ENCODE peak calls at places on chromosomes 7 and 10, in six cellular contexts. One of them, this sample, is unnamed.

GRCh38 chr7:99109108-99110051 is 34.5 kb downstream of the SMURF1 start:
- DNase-seq in left ventricle myocardium inferior: peak
- DNase-seq in colonic mucosa: no peak
- DNase-seq in foreskin fibroblast: no peak
- DNase-seq in OCI-LY7: no peak
- DNase-seq in heart right ventricle: peak
- DNase-seq in this sample: no peak

GRCh38 chr7:103990991-103991390 is 1.5 kb upstream of the RELN start:
- DNase-seq in left ventricle myocardium inferior: no peak
- DNase-seq in colonic mucosa: no peak
- DNase-seq in foreskin fibroblast: no peak
- DNase-seq in OCI-LY7: no peak
- DNase-seq in heart right ventricle: no peak
- DNase-seq in this sample: no peak

GRCh38 chr10:12811725-12812310 is 189.7 kb downstream of the CCDC3 start:
- DNase-seq in left ventricle myocardium inferior: no peak
- DNase-seq in colonic mucosa: no peak
- DNase-seq in foreskin fibroblast: no peak
- DNase-seq in OCI-LY7: no peak
- DNase-seq in heart right ventricle: no peak
- DNase-seq in this sample: no peak

GRCh38 chr7:85316489-85316888 is 129.6 kb upstream of the SEMA3D start:
- DNase-seq in left ventricle myocardium inferior: no peak
- DNase-seq in colonic mucosa: no peak
- DNase-seq in foreskin fibroblast: no peak
- DNase-seq in OCI-LY7: no peak
- DNase-seq in heart right ventricle: no peak
- DNase-seq in this sample: no peak

GRCh38 chr10:98371421-98371820 is 43.6 kb downstream of the PYROXD2 start:
- DNase-seq in left ventricle myocardium inferior: no peak
- DNase-seq in colonic mucosa: no peak
- DNase-seq in foreskin fibroblast: no peak
- DNase-seq in OCI-LY7: no peak
- DNase-seq in heart right ventricle: no peak
- DNase-seq in this sample: no peak

GRCh38 chr10:114181971-114182370 is 2.8 kb downstream of the TDRD1 start:
- DNase-seq in left ventricle myocardium inferior: peak
- DNase-seq in colonic mucosa: peak
- DNase-seq in foreskin fibroblast: no peak
- DNase-seq in OCI-LY7: no peak
- DNase-seq in heart right ventricle: peak
- DNase-seq in this sample: no peak

GRCh38 chr7:127928852-127929251 is 102.4 kb downstream of the LRRC4 start:
- DNase-seq in left ventricle myocardium inferior: no peak
- DNase-seq in colonic mucosa: no peak
- DNase-seq in foreskin fibroblast: no peak
- DNase-seq in OCI-LY7: no peak
- DNase-seq in heart right ventricle: no peak
- DNase-seq in this sample: no peak

GRCh38 chr10:102632394-102633062 is 11.8 kb upstream of the TRIM8 start:
- DNase-seq in left ventricle myocardium inferior: no peak
- DNase-seq in colonic mucosa: no peak
- DNase-seq in foreskin fibroblast: no peak
- DNase-seq in OCI-LY7: no peak
- DNase-seq in heart right ventricle: no peak
- DNase-seq in this sample: no peak

GRCh38 chr10:68537796-68538195 is 10.5 kb upstream of the SLC25A16 start:
- DNase-seq in left ventricle myocardium inferior: no peak
- DNase-seq in colonic mucosa: no peak
- DNase-seq in foreskin fibroblast: no peak
- DNase-seq in OCI-LY7: no peak
- DNase-seq in heart right ventricle: no peak
- DNase-seq in this sample: no peak

GRCh38 chr10:88064608-88065383 is 201.4 kb downstream of the PTEN start:
- DNase-seq in left ventricle myocardium inferior: peak
- DNase-seq in colonic mucosa: peak
- DNase-seq in foreskin fibroblast: peak
- DNase-seq in OCI-LY7: no peak
- DNase-seq in heart right ventricle: peak
- DNase-seq in this sample: peak

GRCh38 chr7:34523233-34523918 is 134.6 kb upstream of the NPSR1 start:
- DNase-seq in left ventricle myocardium inferior: no peak
- DNase-seq in colonic mucosa: no peak
- DNase-seq in foreskin fibroblast: no peak
- DNase-seq in OCI-LY7: no peak
- DNase-seq in heart right ventricle: no peak
- DNase-seq in this sample: no peak

GRCh38 chr10:19925064-19925463 is 108.8 kb downstream of the PLXDC2 start:
- DNase-seq in left ventricle myocardium inferior: no peak
- DNase-seq in colonic mucosa: no peak
- DNase-seq in foreskin fibroblast: no peak
- DNase-seq in OCI-LY7: no peak
- DNase-seq in heart right ventricle: no peak
- DNase-seq in this sample: no peak

GRCh38 chr7:54354436-54354835 is 187.7 kb upstream of the VSTM2A start:
- DNase-seq in left ventricle myocardium inferior: no peak
- DNase-seq in colonic mucosa: no peak
- DNase-seq in foreskin fibroblast: no peak
- DNase-seq in OCI-LY7: no peak
- DNase-seq in heart right ventricle: no peak
- DNase-seq in this sample: no peak

GRCh38 chr10:70835895-70836294 is 20.1 kb downstream of the SGPL1 start:
- DNase-seq in left ventricle myocardium inferior: no peak
- DNase-seq in colonic mucosa: no peak
- DNase-seq in foreskin fibroblast: peak
- DNase-seq in OCI-LY7: no peak
- DNase-seq in heart right ventricle: no peak
- DNase-seq in this sample: no peak

GRCh38 chr10:21526952-21527633 is 1.6 kb upstream of the SKIDA1 start:
- DNase-seq in left ventricle myocardium inferior: peak
- DNase-seq in colonic mucosa: peak
- DNase-seq in foreskin fibroblast: peak
- DNase-seq in OCI-LY7: no peak
- DNase-seq in heart right ventricle: peak
- DNase-seq in this sample: peak

GRCh38 chr10:72315054-72315453 is 39.7 kb downstream of the DNAJB12 start:
- DNase-seq in left ventricle myocardium inferior: no peak
- DNase-seq in colonic mucosa: peak
- DNase-seq in foreskin fibroblast: no peak
- DNase-seq in OCI-LY7: no peak
- DNase-seq in heart right ventricle: no peak
- DNase-seq in this sample: no peak

GRCh38 chr7:131010714-131011436 is 276.9 kb upstream of the KLF14 start:
- DNase-seq in left ventricle myocardium inferior: no peak
- DNase-seq in colonic mucosa: no peak
- DNase-seq in foreskin fibroblast: peak
- DNase-seq in OCI-LY7: no peak
- DNase-seq in heart right ventricle: no peak
- DNase-seq in this sample: peak

GRCh38 chr7:39458346-39458745 is 107.9 kb upstream of the YAE1 start:
- DNase-seq in left ventricle myocardium inferior: no peak
- DNase-seq in colonic mucosa: peak
- DNase-seq in foreskin fibroblast: no peak
- DNase-seq in OCI-LY7: no peak
- DNase-seq in heart right ventricle: no peak
- DNase-seq in this sample: no peak

GRCh38 chr10:132418520-132419416 is 21.8 kb downstream of the PWWP2B start:
- DNase-seq in left ventricle myocardium inferior: no peak
- DNase-seq in colonic mucosa: peak
- DNase-seq in foreskin fibroblast: no peak
- DNase-seq in OCI-LY7: peak
- DNase-seq in heart right ventricle: no peak
- DNase-seq in this sample: no peak

DNA sequence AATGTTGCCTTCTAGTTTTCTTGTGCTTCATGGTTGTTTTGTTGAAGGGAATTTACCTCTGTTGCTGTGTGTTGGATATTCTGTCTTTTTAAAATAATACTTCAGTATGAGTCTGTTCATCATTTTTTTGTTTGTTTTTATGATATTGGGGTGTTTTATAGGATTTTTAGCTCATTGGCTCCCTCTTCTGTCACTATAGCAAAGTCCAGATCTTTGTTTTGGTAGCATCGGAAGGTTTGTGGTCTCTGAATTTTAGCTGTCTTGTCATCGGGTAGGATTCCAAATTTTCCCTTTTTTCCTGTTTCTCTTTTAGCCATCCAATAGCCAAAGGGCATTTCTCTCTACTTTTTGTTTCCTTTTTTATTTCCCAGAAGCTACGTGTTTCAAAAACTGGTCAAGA is 91.4 kb downstream of the EXOC4 start:
- DNase-seq in left ventricle myocardium inferior: no peak
- DNase-seq in colonic mucosa: no peak
- DNase-seq in foreskin fibroblast: no peak
- DNase-seq in OCI-LY7: no peak
- DNase-seq in heart right ventricle: no peak
- DNase-seq in this sample: peak
- TF ChIP-seq CTCF in left ventricle myocardium inferior: peak
- TF ChIP-seq CTCF in colonic mucosa: no peak
- TF ChIP-seq CTCF in foreskin fibroblast: peak
- TF ChIP-seq CTCF in OCI-LY7: peak
- TF ChIP-seq CTCF in heart right ventricle: no peak
- TF ChIP-seq CTCF in this sample: peak

GRCh38 chr7:118572604-118573003 is 348.1 kb downstream of the ANKRD7 start:
- DNase-seq in left ventricle myocardium inferior: no peak
- DNase-seq in colonic mucosa: no peak
- DNase-seq in foreskin fibroblast: no peak
- DNase-seq in OCI-LY7: no peak
- DNase-seq in heart right ventricle: no peak
- DNase-seq in this sample: no peak

GRCh38 chr7:118575393-118575948 is 351.0 kb downstream of the ANKRD7 start:
- DNase-seq in left ventricle myocardium inferior: no peak
- DNase-seq in colonic mucosa: no peak
- DNase-seq in foreskin fibroblast: no peak
- DNase-seq in OCI-LY7: no peak
- DNase-seq in heart right ventricle: no peak
- DNase-seq in this sample: no peak

DNA sequence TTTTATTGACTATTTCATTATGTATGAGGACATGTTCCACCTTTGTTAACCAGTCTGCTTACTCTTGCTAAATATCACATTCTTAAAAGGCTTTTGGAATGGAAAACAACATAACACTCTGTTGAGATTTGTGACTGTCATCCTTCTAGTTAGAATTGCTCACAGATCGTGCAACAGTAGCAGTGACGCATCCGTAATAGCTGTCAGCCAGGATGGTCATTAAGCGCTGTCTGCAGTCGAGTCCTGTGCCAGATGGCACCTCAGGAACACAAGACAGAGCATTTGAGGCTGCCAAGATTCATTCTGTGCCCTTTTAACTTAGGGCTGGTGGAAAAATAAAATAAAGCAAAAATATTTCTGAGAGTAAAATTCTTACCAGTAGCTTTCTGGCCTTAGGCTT is 348.6 kb downstream of the ANKRD7 start:
- DNase-seq in left ventricle myocardium inferior: no peak
- DNase-seq in colonic mucosa: no peak
- DNase-seq in foreskin fibroblast: no peak
- DNase-seq in OCI-LY7: no peak
- DNase-seq in heart right ventricle: peak
- DNase-seq in this sample: peak
- H3K4me3 ChIP-seq in left ventricle myocardium inferior: no peak
- H3K4me3 ChIP-seq in colonic mucosa: no peak
- H3K4me3 ChIP-seq in foreskin fibroblast: no peak
- H3K4me3 ChIP-seq in OCI-LY7: no peak
- H3K4me3 ChIP-seq in heart right ventricle: no peak
- H3K4me3 ChIP-seq in this sample: no peak

DNA sequence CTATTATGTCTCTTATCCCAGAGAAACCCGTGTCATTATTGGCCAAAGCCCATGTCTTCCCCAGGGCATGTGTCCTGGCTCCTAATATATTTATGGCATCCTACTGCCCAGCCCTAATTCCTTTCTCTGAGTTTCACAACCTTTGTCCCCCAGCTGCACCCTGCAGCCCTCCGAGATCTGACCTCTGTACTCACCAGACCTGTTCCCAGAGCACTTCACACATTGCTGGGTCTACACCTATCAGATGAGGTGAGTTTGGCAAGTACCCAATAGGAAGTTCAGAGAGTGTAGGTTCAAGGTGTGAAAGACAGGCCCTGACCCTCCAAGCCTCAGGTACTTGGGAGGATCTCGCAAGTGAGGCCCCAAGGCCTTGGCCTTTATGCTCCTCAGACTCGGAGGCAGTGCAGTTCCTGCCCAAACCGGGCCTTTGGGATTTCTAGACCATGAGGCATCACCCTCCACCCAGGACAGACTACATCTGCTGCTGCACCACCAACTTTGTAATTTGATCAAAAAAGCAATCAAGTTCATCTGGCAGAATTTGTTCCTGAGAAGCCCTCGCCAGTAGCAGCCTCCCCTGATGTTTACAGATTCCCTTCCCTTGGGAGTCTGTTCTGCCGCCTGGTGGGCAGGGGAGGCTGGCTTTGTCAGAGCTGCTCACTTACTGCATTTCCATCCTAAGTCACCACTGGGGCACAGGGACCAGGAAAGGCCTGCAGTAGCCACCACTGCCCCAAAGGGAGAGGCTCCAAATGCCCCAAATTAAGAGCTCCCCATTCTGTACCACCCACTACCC is 2.2 kb downstream of the CAMK2G start:
- DNase-seq in left ventricle myocardium inferior: no peak
- DNase-seq in colonic mucosa: peak
- DNase-seq in foreskin fibroblast: peak
- DNase-seq in OCI-LY7: no peak
- DNase-seq in heart right ventricle: no peak
- DNase-seq in this sample: no peak
- TF ChIP-seq CTCF in left ventricle myocardium inferior: no peak
- TF ChIP-seq CTCF in colonic mucosa: no peak
- TF ChIP-seq CTCF in foreskin fibroblast: peak
- TF ChIP-seq CTCF in OCI-LY7: peak
- TF ChIP-seq CTCF in heart right ventricle: no peak
- TF ChIP-seq CTCF in this sample: no peak

GRCh38 chr10:625751-626711 is 63.4 kb downstream of the DIP2C start:
- DNase-seq in left ventricle myocardium inferior: no peak
- DNase-seq in colonic mucosa: no peak
- DNase-seq in foreskin fibroblast: no peak
- DNase-seq in OCI-LY7: no peak
- DNase-seq in heart right ventricle: no peak
- DNase-seq in this sample: no peak
- H3K4me3 ChIP-seq in left ventricle myocardium inferior: peak
- H3K4me3 ChIP-seq in colonic mucosa: no peak
- H3K4me3 ChIP-seq in foreskin fibroblast: no peak
- H3K4me3 ChIP-seq in OCI-LY7: no peak
- H3K4me3 ChIP-seq in heart right ventricle: no peak
- H3K4me3 ChIP-seq in this sample: no peak

GRCh38 chr10:85105614-85106013 is 777.2 kb downstream of the CCSER2 start:
- DNase-seq in left ventricle myocardium inferior: no peak
- DNase-seq in colonic mucosa: no peak
- DNase-seq in foreskin fibroblast: no peak
- DNase-seq in OCI-LY7: no peak
- DNase-seq in heart right ventricle: no peak
- DNase-seq in this sample: no peak
- TF ChIP-seq CTCF in left ventricle myocardium inferior: peak
- TF ChIP-seq CTCF in colonic mucosa: no peak
- TF ChIP-seq CTCF in foreskin fibroblast: no peak
- TF ChIP-seq CTCF in OCI-LY7: peak
- TF ChIP-seq CTCF in heart right ventricle: no peak
- TF ChIP-seq CTCF in this sample: no peak